ENCODE peak calls at places on chromosomes 4 and X, in six cellular contexts. M is sigmoid colon, L is cardiac fibroblast, Q is fibroblast of mammary gland, I is GM12865, A is epithelial cell of esophagus. F is an unnamed sample.
A peak's percentile ranks its signal among the peaks of the same experiment; 100 is the strongest.

GRCh38 chrX:41621236-41621651 is 67.5 kb upstream of the GPR34 start:
- DNase-seq in A (peak; percentile 24), L (peak; percentile 17), I (no peak), Q (no peak), M (no peak), F (no peak)

GRCh38 chr4:102438873-102439614 is 62.1 kb upstream of the NFKB1 start:
- DNase-seq in A (peak; percentile 94), Q (peak; percentile 97), M (no peak), L (peak; percentile 99), I (no peak), F (no peak)

GRCh38 chr4:122827258-122827887 is 742 bp downstream of the FGF2 start:
- DNase-seq in M (peak; percentile 73), Q (peak; percentile 54), L (peak; percentile 61), A (no peak), I (peak; percentile 81), F (peak; percentile 70)

GRCh38 chr4:187294861-187295260 is 571.2 kb upstream of the FAT1 start:
- DNase-seq in M (no peak), L (peak; percentile 69), Q (peak; percentile 22), A (peak; percentile 92), I (no peak), F (no peak)

GRCh38 chr4:32192991-32193390 is 1472.8 kb downstream of the PCDH7 start:
- DNase-seq in L (no peak), M (no peak), Q (no peak), A (no peak), I (no peak), F (no peak)

GRCh38 chr4:146407669-146408084 is 114.1 kb downstream of the SLC10A7 start:
- DNase-seq in Q (peak; percentile 37), L (peak; percentile 62), A (peak; percentile 28), M (no peak), I (no peak), F (no peak)

GRCh38 chrX:3244955-3245354 is 101.5 kb downstream of the MXRA5 start:
- DNase-seq in I (no peak), A (peak; percentile 29), Q (peak; percentile 19), L (peak; percentile 6), M (no peak), F (no peak)

GRCh38 chr4:186954506-186954905 is 230.8 kb upstream of the FAT1 start:
- DNase-seq in A (no peak), L (no peak), M (no peak), I (no peak), Q (no peak), F (no peak)

GRCh38 chr4:97394653-97395052 is 748.6 kb downstream of the STPG2 start:
- DNase-seq in A (peak; percentile 59), Q (peak; percentile 23), M (no peak), L (peak; percentile 9), I (no peak), F (no peak)

GRCh38 chrX:39883664-39884063 is 214.1 kb downstream of the BCOR start:
- DNase-seq in Q (no peak), M (no peak), A (no peak), L (no peak), I (peak; percentile 54), F (no peak)

GRCh38 chr4:38665846-38666490 is 2.0 kb downstream of the KLF3 start:
- DNase-seq in A (no peak), I (no peak), M (no peak), L (no peak), Q (no peak), F (no peak)

GRCh38 chr4:78928835-78929234 is 10.4 kb downstream of the PAQR3 start:
- DNase-seq in L (no peak), I (no peak), M (no peak), Q (no peak), A (no peak), F (peak; percentile 5)

GRCh38 chr4:98027827-98028226 is 115.4 kb downstream of the STPG2 start:
- DNase-seq in A (peak; percentile 82), I (no peak), L (peak; percentile 18), M (no peak), Q (peak; percentile 5), F (no peak)

GRCh38 chr4:13988347-13989265 is 361.1 kb upstream of the BOD1L1 start:
- DNase-seq in M (peak; percentile 73), Q (peak; percentile 100), I (no peak), L (peak; percentile 99), A (peak; percentile 93), F (no peak)

GRCh38 chrX:39725928-39726619 is 371.7 kb downstream of the BCOR start:
- DNase-seq in A (peak; percentile 45), I (no peak), L (peak; percentile 85), M (peak; percentile 68), Q (peak; percentile 86), F (no peak)

GRCh38 chrX:69298466-69299140 is 133.3 kb upstream of the PJA1 start:
- DNase-seq in Q (peak; percentile 37), M (no peak), I (no peak), L (peak; percentile 3), A (peak; percentile 70), F (no peak)

GRCh38 chr4:145681956-145682355 is 2.0 kb downstream of the C4orf51 start:
- DNase-seq in L (peak; percentile 43), Q (peak; percentile 60), A (peak; percentile 13), M (no peak), I (no peak), F (no peak)

GRCh38 chr4:123505457-123506310 is 109.1 kb downstream of the SPRY1 start:
- DNase-seq in A (peak; percentile 51), M (peak; percentile 78), I (peak; percentile 58), L (peak; percentile 72), Q (peak; percentile 60), F (peak; percentile 71)

GRCh38 chrX:113510586-113510985 is 670.0 kb upstream of the AMOT start:
- DNase-seq in M (no peak), A (no peak), L (no peak), I (no peak), Q (peak; percentile 6), F (no peak)

GRCh38 chrX:154403192-154403591 is 5.0 kb downstream of the RPL10 start:
- DNase-seq in L (no peak), A (no peak), Q (no peak), M (peak; percentile 48), I (no peak), F (no peak)

GRCh38 chr4:123562994-123563745 is 166.6 kb downstream of the SPRY1 start:
- DNase-seq in I (no peak), Q (peak; percentile 78), A (peak; percentile 63), L (peak; percentile 73), M (no peak), F (no peak)

GRCh38 chr4:184722798-184723197 is 11.1 kb downstream of the CENPU start:
- DNase-seq in I (no peak), Q (no peak), L (no peak), M (no peak), A (peak; percentile 10), F (no peak)

GRCh38 chr4:168587326-168588125 is 90.7 kb downstream of the PALLD start:
- DNase-seq in A (peak; percentile 97), M (peak; percentile 67), Q (peak; percentile 94), I (no peak), L (peak; percentile 93), F (no peak)

GRCh38 chr4:18075823-18076433 is 54.4 kb upstream of the LCORL start:
- DNase-seq in M (no peak), L (peak; percentile 18), Q (peak; percentile 38), I (peak; percentile 67), A (peak; percentile 11), F (no peak)

GRCh38 chrX:118862086-118862485 is 38.5 kb downstream of the ZCCHC12 start:
- DNase-seq in L (no peak), I (no peak), Q (no peak), A (no peak), M (no peak), F (no peak)

DNA sequence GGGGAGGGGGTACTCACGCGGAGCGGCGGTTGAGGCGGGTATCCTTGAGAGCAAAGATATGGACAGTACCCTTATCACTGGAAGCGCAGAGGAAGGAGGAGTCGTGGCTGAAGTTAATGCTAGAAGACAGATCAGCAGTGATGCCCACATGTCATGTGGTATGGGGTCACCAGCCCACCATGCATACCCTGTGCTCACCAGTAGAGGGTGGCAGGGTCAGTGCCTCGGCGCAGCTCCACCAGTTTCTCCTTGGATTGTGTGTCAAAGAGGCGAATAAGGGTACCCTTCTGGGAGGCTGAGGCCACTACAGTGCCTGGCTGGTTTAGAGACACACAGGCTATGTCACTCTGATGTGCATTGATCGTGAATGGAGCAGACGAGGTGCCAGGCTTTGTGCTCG is 1.5 kb upstream of the PRAF2 start:
- DNase-seq in Q (no peak), M (no peak), I (no peak), L (no peak), A (no peak), F (no peak)
- TF ChIP-seq CTCF in Q (no peak), M (no peak), I (no peak), L (no peak), A (no peak), F (peak; percentile 11)

DNA sequence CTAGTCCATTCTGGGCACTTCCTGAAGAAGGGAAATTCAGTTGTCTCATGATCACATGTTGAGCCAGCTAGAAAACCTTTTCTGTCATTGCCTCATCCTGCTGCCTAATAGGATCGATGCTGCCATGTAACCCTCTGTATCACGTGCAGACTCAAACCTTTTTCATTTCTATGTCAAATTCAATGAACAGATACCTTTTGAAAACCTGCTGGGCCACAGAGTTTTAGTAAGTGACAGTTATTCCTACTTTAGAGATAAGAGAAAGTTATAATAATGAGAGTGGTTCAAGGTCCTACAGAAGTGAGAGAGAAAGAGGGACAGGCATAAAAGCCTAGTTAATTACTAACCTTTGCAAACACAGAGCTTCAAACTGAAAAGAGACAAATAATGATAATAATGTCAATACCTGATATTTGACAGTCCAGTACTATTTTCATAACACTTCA is 46.0 kb downstream of the MAOA start:
- DNase-seq in L (no peak), I (no peak), A (no peak), M (no peak), Q (peak; percentile 16), F (no peak)
- TF ChIP-seq CTCF in L (no peak), I (no peak), A (no peak), M (no peak), Q (no peak), F (no peak)

GRCh38 chrX:77565278-77565677 is 118.1 kb downstream of the FGF16 start:
- DNase-seq in L (no peak), I (no peak), A (no peak), M (no peak), Q (no peak), F (no peak)

GRCh38 chrX:77561372-77561771 is 114.2 kb downstream of the FGF16 start:
- DNase-seq in L (no peak), A (no peak), I (no peak), Q (no peak), M (no peak), F (no peak)

GRCh38 chrX:77564824-77565223 is 117.6 kb downstream of the FGF16 start:
- DNase-seq in A (peak; percentile 18), I (no peak), Q (peak; percentile 25), M (no peak), L (peak; percentile 25), F (no peak)
- TF ChIP-seq CTCF in A (no peak), I (no peak), Q (no peak), M (no peak), L (no peak), F (no peak)

GRCh38 chr4:7297374-7297773 is 105.0 kb downstream of the SORCS2 start:
- DNase-seq in I (no peak), A (no peak), Q (no peak), L (no peak), M (no peak), F (no peak)

GRCh38 chr4:7295201-7295916 is 103.0 kb downstream of the SORCS2 start:
- DNase-seq in L (no peak), M (peak; percentile 92), I (no peak), Q (peak; percentile 27), A (no peak), F (no peak)

GRCh38 chr4:7296661-7297335 is 104.5 kb downstream of the SORCS2 start:
- DNase-seq in A (no peak), M (no peak), L (no peak), Q (no peak), I (no peak), F (no peak)

GRCh38 chr4:7297881-7298280 is 105.5 kb downstream of the SORCS2 start:
- DNase-seq in Q (no peak), L (no peak), M (no peak), I (no peak), A (no peak), F (no peak)

GRCh38 chr4:7295917-7296660 is 103.8 kb downstream of the SORCS2 start:
- DNase-seq in A (no peak), L (peak; percentile 31), I (peak; percentile 42), Q (peak; percentile 37), M (no peak), F (peak; percentile 57)
- TF ChIP-seq CTCF in A (no peak), L (peak; percentile 69), I (peak; percentile 58), Q (peak; percentile 77), M (peak; percentile 81), F (peak; percentile 42)

F was measured in glutamatergic neuron.